ENCODE peak calls at places on chromosomes 13 and 19, in nine cellular contexts. B, O, S, W, F, U, G, X and D are unnamed samples.

GRCh38 chr13:82571653-82572052 is 1310.6 kb downstream of the SLITRK1 start:
- DNase-seq in U (no peak), O (no peak), G (no peak), X (no peak), S (no peak), B (no peak), W (no peak), F (no peak), D (no peak)

GRCh38 chr19:50024719-50025021 is 502 bp downstream of the VRK3 start:
- DNase-seq in U (peak), F (no peak), B (no peak), G (no peak), X (no peak), S (no peak), W (no peak), O (no peak), D (no peak)

GRCh38 chr19:28424662-28425430 is 788.1 kb downstream of the UQCRFS1 start:
- DNase-seq in S (peak), U (no peak), F (no peak), X (no peak), B (no peak), G (no peak), W (no peak), O (no peak), D (no peak)

GRCh38 chr19:19022380-19022961 is 10.8 kb downstream of the SUGP2 start:
- DNase-seq in F (no peak), G (no peak), X (no peak), W (no peak), O (no peak), B (no peak), U (no peak), S (no peak), D (no peak)

GRCh38 chr19:17079710-17080440 is 4.3 kb downstream of the MYO9B start:
- DNase-seq in O (no peak), X (no peak), U (peak), G (peak), S (peak), W (no peak), F (peak), B (peak), D (peak)

GRCh38 chr13:102195566-102196462 is 206.0 kb downstream of the FGF14 start:
- DNase-seq in S (peak), W (no peak), O (no peak), G (no peak), F (no peak), U (no peak), B (no peak), X (peak), D (no peak)

GRCh38 chr19:39754544-39754943 is 16.7 kb upstream of the CLC start:
- DNase-seq in O (no peak), W (no peak), U (no peak), S (no peak), G (no peak), X (no peak), B (no peak), F (no peak), D (no peak)

GRCh38 chr19:48553676-48554384 is 1.9 kb downstream of the SULT2B1 start:
- DNase-seq in G (no peak), W (no peak), O (peak), U (no peak), F (no peak), S (peak), X (no peak), B (peak), D (no peak)

GRCh38 chr13:33869005-33869404 is 51.1 kb downstream of the RFC3 start:
- DNase-seq in O (no peak), S (no peak), B (no peak), X (no peak), U (no peak), W (no peak), F (no peak), G (no peak), D (no peak)

GRCh38 chr13:33676700-33677048 is 141.3 kb upstream of the RFC3 start:
- DNase-seq in O (peak), B (peak), S (peak), X (no peak), G (no peak), F (no peak), U (peak), W (peak), D (no peak)

GRCh38 chr13:25733061-25733491 is 318.7 kb downstream of the SHISA2 start:
- DNase-seq in F (no peak), U (no peak), G (no peak), X (no peak), S (peak), W (no peak), B (peak), O (no peak), D (no peak)

GRCh38 chr19:35978832-35979365 is 16.1 kb upstream of the SDHAF1 start:
- DNase-seq in B (no peak), W (no peak), U (no peak), F (no peak), O (no peak), G (no peak), S (no peak), X (no peak), D (no peak)

GRCh38 chr13:95300625-95301134 is 571 bp downstream of the ABCC4 start:
- DNase-seq in B (peak), S (peak), G (peak), X (no peak), U (peak), W (peak), F (peak), O (no peak), D (no peak)

GRCh38 chr19:3450796-3451411 is 29.4 kb downstream of the SMIM24 start:
- DNase-seq in O (no peak), S (peak), B (peak), G (peak), F (no peak), X (no peak), W (no peak), U (no peak), D (no peak)

GRCh38 chr13:45989607-45990006 is 62.9 kb downstream of the ZC3H13 start:
- DNase-seq in F (no peak), G (no peak), O (no peak), B (peak), W (no peak), X (no peak), S (no peak), U (no peak), D (no peak)

GRCh38 chr13:82565191-82565590 is 1317.1 kb downstream of the SLITRK1 start:
- DNase-seq in U (no peak), S (no peak), B (no peak), X (no peak), O (no peak), W (no peak), G (no peak), F (no peak), D (no peak)

GRCh38 chr13:99522288-99522687 is 21.0 kb downstream of the TM9SF2 start:
- DNase-seq in X (no peak), G (no peak), O (no peak), B (no peak), F (no peak), S (no peak), U (no peak), W (no peak), D (no peak)

GRCh38 chr19:17775991-17776803 is 18.7 kb upstream of the B3GNT3 start:
- DNase-seq in O (no peak), B (no peak), F (no peak), W (no peak), U (no peak), S (peak), X (no peak), G (no peak), D (no peak)

GRCh38 chr13:108629988-108630387 is 577 bp downstream of the MYO16 start:
- DNase-seq in F (no peak), B (no peak), X (no peak), O (no peak), S (no peak), W (no peak), G (no peak), U (no peak), D (no peak)

GRCh38 chr13:26219726-26220125 is 2.4 kb downstream of the RNF6 start:
- DNase-seq in U (no peak), S (peak), B (no peak), F (no peak), G (no peak), O (no peak), X (no peak), W (no peak), D (no peak)

GRCh38 chr19:4012092-4012974 is 4.8 kb downstream of the PIAS4 start:
- DNase-seq in U (no peak), O (no peak), F (no peak), B (no peak), S (no peak), W (no peak), G (no peak), X (no peak), D (no peak)